ENCODE peak calls at places on chromosomes 11 and 22, in nine cellular contexts. N, P, B, F, G, M, D, T and V are unnamed samples.

GRCh38 chr11:128291043-128291442 is 296.3 kb downstream of the ETS1 start:
- DNase-seq in N (no peak), P (no peak), B (no peak), F (no peak), G (no peak), M (no peak), D (no peak), T (no peak), V (no peak)

GRCh38 chr11:116963813-116964212 is 126.4 kb upstream of the APOA1 start:
- DNase-seq in N (no peak), P (no peak), B (no peak), F (no peak), G (no peak), M (no peak), D (no peak), T (no peak), V (no peak)

GRCh38 chr11:8758619-8759169 is 76.1 kb downstream of the RPL27A start:
- DNase-seq in N (no peak), P (no peak), B (no peak), F (no peak), G (no peak), M (no peak), D (no peak), T (no peak), V (no peak)

GRCh38 chr11:61027141-61027840 is 55.8 kb downstream of the CD6 start:
- DNase-seq in N (no peak), P (no peak), B (no peak), F (no peak), G (no peak), M (no peak), D (no peak), T (no peak), V (no peak)

GRCh38 chr11:77212314-77213007 is 84.4 kb downstream of the MYO7A start:
- DNase-seq in N (no peak), P (no peak), B (no peak), F (no peak), G (no peak), M (peak; percentile 1), D (no peak), T (no peak), V (peak; percentile 1)

GRCh38 chr11:88411265-88411664 is 73.7 kb upstream of the CTSC start:
- DNase-seq in N (no peak), P (no peak), B (no peak), F (no peak), G (no peak), M (no peak), D (peak; percentile 59), T (no peak), V (no peak)

GRCh38 chr11:107566569-107566968 is 1.0 kb upstream of the ALKBH8 start:
- DNase-seq in N (no peak), P (no peak), B (no peak), F (no peak), G (no peak), M (no peak), D (no peak), T (no peak), V (no peak)

GRCh38 chr11:119995730-119996491 is 142.0 kb downstream of the TRIM29 start:
- DNase-seq in N (no peak), P (no peak), B (no peak), F (no peak), G (no peak), M (no peak), D (no peak), T (no peak), V (peak; percentile 37)

GRCh38 chr11:13440100-13440855 is 22.7 kb downstream of the BTBD10 start:
- DNase-seq in N (peak; percentile 32), P (no peak), B (peak; percentile 29), F (no peak), G (no peak), M (no peak), D (peak; percentile 76), T (no peak), V (no peak)

GRCh38 chr11:7651140-7651551 is 22.2 kb downstream of the CYB5R2 start:
- DNase-seq in N (no peak), P (no peak), B (no peak), F (no peak), G (no peak), M (no peak), D (no peak), T (no peak), V (no peak)

GRCh38 chr11:20113147-20113435 is 47.2 kb downstream of the DBX1 start:
- DNase-seq in N (no peak), P (no peak), B (no peak), F (no peak), G (no peak), M (no peak), D (no peak), T (no peak), V (no peak)

GRCh38 chr11:17590463-17590862 is 43.4 kb downstream of the OTOG start:
- DNase-seq in N (no peak), P (no peak), B (no peak), F (no peak), G (no peak), M (no peak), D (no peak), T (no peak), V (peak; percentile 5)

GRCh38 chr11:122512688-122513087 is 142.8 kb upstream of the UBASH3B start:
- DNase-seq in N (no peak), P (no peak), B (no peak), F (no peak), G (no peak), M (peak; percentile 20), D (no peak), T (no peak), V (no peak)

GRCh38 chr11:74611369-74611861 is 19.0 kb downstream of the POLD3 start:
- DNase-seq in N (peak; percentile 18), P (no peak), B (no peak), F (no peak), G (no peak), M (peak; percentile 15), D (no peak), T (peak; percentile 20), V (no peak)

GRCh38 chr22:24845036-24845918 is 39.3 kb downstream of the SGSM1 start:
- DNase-seq in N (no peak), P (no peak), B (peak; percentile 12), F (no peak), G (no peak), M (no peak), D (no peak), T (no peak), V (no peak)

GRCh38 chr11:10478574-10479550 is 23.8 kb downstream of the AMPD3 start:
- DNase-seq in N (no peak), P (no peak), B (no peak), F (no peak), G (no peak), M (no peak), D (no peak), T (no peak), V (no peak)

GRCh38 chr11:2820976-2821375 is 64.6 kb downstream of the CDKN1C start:
- DNase-seq in N (no peak), P (no peak), B (no peak), F (no peak), G (no peak), M (no peak), D (no peak), T (no peak), V (no peak)

GRCh38 chr11:124745835-124746620 is 6.0 kb downstream of the VSIG2 start:
- DNase-seq in N (no peak), P (peak; percentile 90), B (no peak), F (no peak), G (peak; percentile 31), M (peak; percentile 50), D (no peak), T (peak; percentile 77), V (peak; percentile 76)

GRCh38 chr11:99638073-99638553 is 617.4 kb downstream of the CNTN5 start:
- DNase-seq in N (no peak), P (no peak), B (no peak), F (no peak), G (no peak), M (no peak), D (no peak), T (no peak), V (no peak)

GRCh38 chr11:12212181-12212820 is 101.9 kb downstream of the MICAL2 start:
- DNase-seq in N (no peak), P (no peak), B (no peak), F (no peak), G (no peak), M (no peak), D (no peak), T (no peak), V (no peak)

GRCh38 chr11:64643258-64643881 is 52.4 kb downstream of the SLC22A12 start:
- DNase-seq in N (peak; percentile 40), P (no peak), B (no peak), F (no peak), G (no peak), M (peak; percentile 86), D (no peak), T (peak; percentile 49), V (peak; percentile 53)

GRCh38 chr11:94128171-94128745 is 383 bp upstream of the PANX1 start:
- DNase-seq in N (no peak), P (peak; percentile 28), B (no peak), F (no peak), G (peak; percentile 34), M (no peak), D (no peak), T (peak; percentile 37), V (no peak)

GRCh38 chr11:100711984-100712383 is 24.9 kb downstream of the ARHGAP42 start:
- DNase-seq in N (no peak), P (no peak), B (no peak), F (no peak), G (no peak), M (no peak), D (no peak), T (no peak), V (no peak)

GRCh38 chr22:19962246-19962908 is 20.8 kb upstream of the TXNRD2 start:
- DNase-seq in N (peak; percentile 89), P (peak; percentile 65), B (peak; percentile 81), F (peak; percentile 76), G (peak; percentile 76), M (peak; percentile 95), D (no peak), T (peak; percentile 82), V (peak; percentile 89)

GRCh38 chr11:92269021-92269420 is 44.4 kb downstream of the FAT3 start:
- DNase-seq in N (peak; percentile 30), P (no peak), B (peak; percentile 6), F (no peak), G (no peak), M (no peak), D (peak; percentile 26), T (no peak), V (peak; percentile 62)